ENCODE peak calls at places on chromosomes 5 and 9, in seven cellular contexts. One of them, this sample, is unnamed.
A peak's percentile ranks its signal among the peaks of the same experiment; 100 is the strongest.

GRCh38 chr5:175654346-175654745 is 3.5 kb upstream of the HRH2 start:
- DNase-seq in BJ: no peak
- DNase-seq in GM12865: no peak
- DNase-seq in AG09309: no peak
- DNase-seq in GM23338: no peak
- DNase-seq in activated B cell treated with CpG ODN at 0.5 μM for 24 hours: no peak
- DNase-seq in cardiac muscle cell: no peak
- DNase-seq in this sample: no peak

GRCh38 chr5:72667708-72668107 is 148.8 kb upstream of the TNPO1 start:
- DNase-seq in activated B cell treated with CpG ODN at 0.5 μM for 24 hours: no peak
- DNase-seq in BJ: no peak
- DNase-seq in cardiac muscle cell: no peak
- DNase-seq in GM12865: no peak
- DNase-seq in AG09309: no peak
- DNase-seq in GM23338: no peak
- DNase-seq in this sample: no peak

GRCh38 chr9:36436909-36437308 is 36.8 kb upstream of the RNF38 start:
- DNase-seq in activated B cell treated with CpG ODN at 0.5 μM for 24 hours: no peak
- DNase-seq in GM12865: no peak
- DNase-seq in GM23338: no peak
- DNase-seq in BJ: no peak
- DNase-seq in cardiac muscle cell: peak; percentile 43
- DNase-seq in AG09309: no peak
- DNase-seq in this sample: no peak

GRCh38 chr5:42306287-42306686 is 117.0 kb upstream of the GHR start:
- DNase-seq in GM23338: no peak
- DNase-seq in AG09309: no peak
- DNase-seq in GM12865: no peak
- DNase-seq in activated B cell treated with CpG ODN at 0.5 μM for 24 hours: no peak
- DNase-seq in BJ: no peak
- DNase-seq in cardiac muscle cell: no peak
- DNase-seq in this sample: no peak

GRCh38 chr5:133311171-133311570 is 259.4 kb downstream of the HSPA4 start:
- DNase-seq in cardiac muscle cell: no peak
- DNase-seq in BJ: no peak
- DNase-seq in GM23338: no peak
- DNase-seq in AG09309: no peak
- DNase-seq in activated B cell treated with CpG ODN at 0.5 μM for 24 hours: no peak
- DNase-seq in GM12865: no peak
- DNase-seq in this sample: no peak

GRCh38 chr9:4796988-4797956 is 4.5 kb downstream of the RCL1 start:
- DNase-seq in BJ: no peak
- DNase-seq in GM23338: peak; percentile 85
- DNase-seq in cardiac muscle cell: peak; percentile 55
- DNase-seq in activated B cell treated with CpG ODN at 0.5 μM for 24 hours: no peak
- DNase-seq in GM12865: peak; percentile 52
- DNase-seq in AG09309: no peak
- DNase-seq in this sample: no peak

GRCh38 chr9:36398745-36399144 is 1.3 kb downstream of the RNF38 start:
- DNase-seq in activated B cell treated with CpG ODN at 0.5 μM for 24 hours: no peak
- DNase-seq in GM23338: no peak
- DNase-seq in GM12865: no peak
- DNase-seq in BJ: no peak
- DNase-seq in cardiac muscle cell: peak; percentile 17
- DNase-seq in AG09309: no peak
- DNase-seq in this sample: no peak

GRCh38 chr9:130053504-130054427 is at the start of gene GPR107:
- DNase-seq in cardiac muscle cell: peak; percentile 79
- DNase-seq in AG09309: no peak
- DNase-seq in activated B cell treated with CpG ODN at 0.5 μM for 24 hours: peak; percentile 73
- DNase-seq in BJ: no peak
- DNase-seq in GM23338: peak; percentile 83
- DNase-seq in GM12865: peak; percentile 78
- DNase-seq in this sample: no peak

GRCh38 chr5:76999451-76999850 is 30.8 kb upstream of the AGGF1 start:
- DNase-seq in activated B cell treated with CpG ODN at 0.5 μM for 24 hours: no peak
- DNase-seq in cardiac muscle cell: peak; percentile 77
- DNase-seq in AG09309: peak; percentile 24
- DNase-seq in BJ: peak; percentile 35
- DNase-seq in GM12865: no peak
- DNase-seq in GM23338: no peak
- DNase-seq in this sample: peak; percentile 2

GRCh38 chr9:137593176-137593575 is 2.9 kb upstream of the ZMYND19 start:
- DNase-seq in GM23338: no peak
- DNase-seq in GM12865: no peak
- DNase-seq in activated B cell treated with CpG ODN at 0.5 μM for 24 hours: no peak
- DNase-seq in BJ: no peak
- DNase-seq in AG09309: no peak
- DNase-seq in cardiac muscle cell: no peak
- DNase-seq in this sample: no peak

GRCh38 chr9:78035369-78035993 is 3.9 kb upstream of the GNAQ start:
- DNase-seq in activated B cell treated with CpG ODN at 0.5 μM for 24 hours: no peak
- DNase-seq in BJ: peak; percentile 44
- DNase-seq in GM23338: peak; percentile 86
- DNase-seq in GM12865: peak; percentile 72
- DNase-seq in AG09309: peak; percentile 60
- DNase-seq in cardiac muscle cell: peak; percentile 90
- DNase-seq in this sample: peak; percentile 75

DNA sequence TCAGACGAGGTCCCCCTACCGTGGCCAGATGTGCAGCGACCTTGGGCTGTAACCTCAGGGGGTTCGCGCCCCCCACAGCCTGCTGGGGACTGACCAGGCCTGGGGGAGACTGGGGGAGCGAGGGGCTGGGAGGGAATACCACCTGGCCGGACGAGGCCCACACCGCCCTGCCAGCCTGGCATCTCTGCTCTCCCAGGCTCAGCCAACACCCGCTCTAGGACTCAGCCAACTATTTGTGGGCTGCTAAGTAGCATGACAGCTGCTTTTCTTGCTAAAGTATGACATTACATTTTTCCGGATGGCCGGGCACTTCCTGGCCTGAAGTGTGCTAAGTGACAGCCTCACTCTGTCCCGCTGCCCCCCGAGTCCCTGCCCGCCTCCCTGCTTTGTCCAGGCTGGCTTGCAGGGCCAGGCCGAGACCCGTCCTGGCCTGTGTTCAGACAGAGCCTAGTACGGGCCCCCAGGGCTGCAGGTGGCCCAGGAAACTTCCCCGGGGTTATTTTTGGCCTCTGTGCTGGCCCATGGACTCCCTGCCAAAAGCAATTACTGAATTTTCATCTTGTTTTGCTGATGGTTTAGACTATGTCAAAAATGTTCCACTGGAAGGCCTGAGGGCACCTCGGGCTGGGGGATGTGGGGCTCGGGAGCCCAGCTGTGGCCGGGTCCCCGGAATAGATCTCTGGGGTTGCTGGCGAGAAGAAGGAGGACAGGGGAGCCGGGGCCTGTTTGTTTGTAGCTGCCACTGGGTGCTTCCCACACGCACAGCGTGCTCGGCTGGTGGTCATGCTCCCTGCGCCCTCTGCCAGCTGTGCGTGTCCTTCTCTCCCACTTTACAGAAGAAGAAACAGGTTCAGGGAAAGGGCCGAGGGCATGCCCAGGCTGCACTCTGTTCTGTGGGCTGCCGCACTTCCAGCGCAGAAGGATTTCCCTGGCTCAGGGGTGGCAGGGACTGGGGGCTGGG is 13.4 kb upstream of the SLC2A6 start:
- DNase-seq in BJ: no peak
- DNase-seq in activated B cell treated with CpG ODN at 0.5 μM for 24 hours: no peak
- DNase-seq in AG09309: no peak
- DNase-seq in GM23338: no peak
- DNase-seq in cardiac muscle cell: no peak
- DNase-seq in GM12865: no peak
- DNase-seq in this sample: no peak
- TF ChIP-seq CTCF in BJ: no peak
- TF ChIP-seq CTCF in activated B cell treated with CpG ODN at 0.5 μM for 24 hours: no peak
- TF ChIP-seq CTCF in AG09309: no peak
- TF ChIP-seq CTCF in GM23338: no peak
- TF ChIP-seq CTCF in cardiac muscle cell: no peak
- TF ChIP-seq CTCF in GM12865: no peak
- TF ChIP-seq CTCF in this sample: no peak

GRCh38 chr5:82388186-82388585 is 110.0 kb upstream of the RPS23 start:
- DNase-seq in GM23338: no peak
- DNase-seq in AG09309: peak; percentile 68
- DNase-seq in GM12865: no peak
- DNase-seq in cardiac muscle cell: peak; percentile 88
- DNase-seq in activated B cell treated with CpG ODN at 0.5 μM for 24 hours: no peak
- DNase-seq in BJ: peak; percentile 67
- DNase-seq in this sample: no peak
- TF ChIP-seq CTCF in GM23338: no peak
- TF ChIP-seq CTCF in AG09309: no peak
- TF ChIP-seq CTCF in GM12865: no peak
- TF ChIP-seq CTCF in cardiac muscle cell: no peak
- TF ChIP-seq CTCF in activated B cell treated with CpG ODN at 0.5 μM for 24 hours: no peak
- TF ChIP-seq CTCF in BJ: no peak
- TF ChIP-seq CTCF in this sample: no peak

GRCh38 chr9:109971226-109971625 is 191.2 kb downstream of the PALM2AKAP2 start:
- DNase-seq in AG09309: no peak
- DNase-seq in GM12865: no peak
- DNase-seq in activated B cell treated with CpG ODN at 0.5 μM for 24 hours: no peak
- DNase-seq in BJ: no peak
- DNase-seq in GM23338: no peak
- DNase-seq in cardiac muscle cell: no peak
- DNase-seq in this sample: no peak

GRCh38 chr9:109973336-109973735 is 193.3 kb downstream of the PALM2AKAP2 start:
- DNase-seq in GM23338: no peak
- DNase-seq in GM12865: peak; percentile 35
- DNase-seq in activated B cell treated with CpG ODN at 0.5 μM for 24 hours: no peak
- DNase-seq in cardiac muscle cell: no peak
- DNase-seq in AG09309: no peak
- DNase-seq in BJ: no peak
- DNase-seq in this sample: no peak

GRCh38 chr9:109974918-109975276 is 194.9 kb downstream of the PALM2AKAP2 start:
- DNase-seq in cardiac muscle cell: no peak
- DNase-seq in GM23338: no peak
- DNase-seq in activated B cell treated with CpG ODN at 0.5 μM for 24 hours: no peak
- DNase-seq in GM12865: no peak
- DNase-seq in AG09309: no peak
- DNase-seq in BJ: no peak
- DNase-seq in this sample: no peak

GRCh38 chr9:109974143-109974917 is 194.3 kb downstream of the PALM2AKAP2 start:
- DNase-seq in activated B cell treated with CpG ODN at 0.5 μM for 24 hours: peak; percentile 46
- DNase-seq in BJ: no peak
- DNase-seq in GM12865: peak; percentile 96
- DNase-seq in GM23338: no peak
- DNase-seq in AG09309: no peak
- DNase-seq in cardiac muscle cell: no peak
- DNase-seq in this sample: no peak

DNA sequence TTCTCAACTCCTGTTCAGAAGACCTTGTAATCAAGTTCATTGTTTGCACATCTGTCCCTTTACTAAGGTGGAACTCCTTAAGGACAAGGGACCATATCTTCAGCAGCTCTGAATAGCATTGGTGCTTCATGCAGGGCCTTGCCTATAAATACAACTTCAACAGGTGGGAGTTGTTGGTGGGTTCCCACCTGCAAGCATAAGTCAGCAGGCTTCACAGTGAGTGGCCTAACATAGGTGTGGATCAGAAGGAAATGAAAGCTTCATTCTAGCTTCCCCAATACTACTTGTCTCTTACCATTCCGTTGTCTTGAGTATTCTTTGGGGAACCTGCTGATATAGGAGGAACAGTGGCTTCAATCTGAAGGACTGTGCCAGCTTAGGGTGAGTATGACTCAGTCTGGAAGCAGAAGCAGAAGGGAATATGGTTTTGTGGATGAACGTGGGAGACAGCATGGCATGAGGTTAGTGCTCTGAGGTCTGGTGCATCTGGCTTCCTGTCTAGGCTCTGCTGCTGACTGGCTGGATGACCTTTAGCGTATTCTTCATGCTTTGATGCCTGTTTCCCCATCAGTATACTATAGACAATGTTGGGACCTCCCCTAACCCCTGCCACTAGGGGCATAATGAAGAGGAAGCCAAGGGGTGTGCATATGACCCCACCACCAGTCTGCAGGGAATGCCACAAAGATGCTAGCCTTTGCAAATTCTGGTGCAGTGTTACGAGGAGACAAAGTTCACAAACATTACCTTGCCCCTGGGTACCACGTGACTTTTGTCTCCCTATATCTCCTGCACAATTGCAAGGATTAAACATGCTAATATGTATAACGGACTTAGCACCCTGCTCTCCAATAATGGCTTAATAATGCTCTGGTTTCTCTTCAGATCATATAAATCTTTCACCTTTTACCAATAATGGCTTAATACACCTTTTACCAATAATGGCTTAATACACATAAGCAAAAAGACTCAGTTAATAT is 192.3 kb downstream of the PALM2AKAP2 start:
- DNase-seq in activated B cell treated with CpG ODN at 0.5 μM for 24 hours: peak; percentile 43
- DNase-seq in BJ: no peak
- DNase-seq in AG09309: no peak
- DNase-seq in GM23338: peak; percentile 37
- DNase-seq in cardiac muscle cell: no peak
- DNase-seq in GM12865: peak; percentile 84
- DNase-seq in this sample: no peak
- TF ChIP-seq CTCF in activated B cell treated with CpG ODN at 0.5 μM for 24 hours: no peak
- TF ChIP-seq CTCF in BJ: peak; percentile 5
- TF ChIP-seq CTCF in AG09309: no peak
- TF ChIP-seq CTCF in GM23338: peak; percentile 47
- TF ChIP-seq CTCF in cardiac muscle cell: no peak
- TF ChIP-seq CTCF in GM12865: peak; percentile 53
- TF ChIP-seq CTCF in this sample: no peak

GRCh38 chr5:169196059-169196458 is 104.9 kb downstream of the SLIT3 start:
- DNase-seq in cardiac muscle cell: no peak
- DNase-seq in BJ: no peak
- DNase-seq in AG09309: no peak
- DNase-seq in activated B cell treated with CpG ODN at 0.5 μM for 24 hours: no peak
- DNase-seq in GM12865: no peak
- DNase-seq in GM23338: no peak
- DNase-seq in this sample: no peak

GRCh38 chr5:169195601-169196000 is 105.3 kb downstream of the SLIT3 start:
- DNase-seq in activated B cell treated with CpG ODN at 0.5 μM for 24 hours: no peak
- DNase-seq in cardiac muscle cell: no peak
- DNase-seq in AG09309: no peak
- DNase-seq in GM23338: no peak
- DNase-seq in GM12865: no peak
- DNase-seq in BJ: no peak
- DNase-seq in this sample: no peak

GRCh38 chr5:169201597-169201996 is 99.3 kb downstream of the SLIT3 start:
- DNase-seq in cardiac muscle cell: no peak
- DNase-seq in GM12865: no peak
- DNase-seq in GM23338: no peak
- DNase-seq in AG09309: no peak
- DNase-seq in BJ: no peak
- DNase-seq in activated B cell treated with CpG ODN at 0.5 μM for 24 hours: no peak
- DNase-seq in this sample: no peak

GRCh38 chr5:169200086-169200778 is 100.7 kb downstream of the SLIT3 start:
- DNase-seq in GM12865: no peak
- DNase-seq in AG09309: no peak
- DNase-seq in activated B cell treated with CpG ODN at 0.5 μM for 24 hours: no peak
- DNase-seq in GM23338: no peak
- DNase-seq in BJ: no peak
- DNase-seq in cardiac muscle cell: no peak
- DNase-seq in this sample: no peak

DNA sequence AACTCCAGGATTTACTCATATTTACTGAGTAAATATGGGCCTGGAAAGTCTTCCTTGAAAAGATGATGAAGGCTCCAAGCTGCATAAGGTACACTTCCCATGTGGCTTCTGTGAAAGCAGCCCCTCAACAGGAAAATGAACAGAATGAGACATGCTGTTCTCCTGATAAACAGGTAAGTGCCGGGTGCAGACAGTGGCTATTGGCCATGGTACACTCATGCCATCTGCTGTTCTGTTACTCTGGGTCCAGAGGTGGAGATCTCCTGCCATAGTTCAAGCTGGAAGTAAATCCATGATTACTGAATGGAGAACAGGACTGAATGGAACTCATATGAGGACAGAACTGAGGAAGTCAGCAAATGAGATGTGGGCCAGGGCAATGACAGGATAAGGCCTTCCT is 103.6 kb downstream of the SLIT3 start:
- DNase-seq in GM12865: no peak
- DNase-seq in AG09309: no peak
- DNase-seq in activated B cell treated with CpG ODN at 0.5 μM for 24 hours: no peak
- DNase-seq in GM23338: no peak
- DNase-seq in cardiac muscle cell: peak; percentile 46
- DNase-seq in BJ: no peak
- DNase-seq in this sample: no peak
- TF ChIP-seq CTCF in GM12865: no peak
- TF ChIP-seq CTCF in AG09309: no peak
- TF ChIP-seq CTCF in activated B cell treated with CpG ODN at 0.5 μM for 24 hours: no peak
- TF ChIP-seq CTCF in GM23338: no peak
- TF ChIP-seq CTCF in cardiac muscle cell: peak; percentile 26
- TF ChIP-seq CTCF in BJ: no peak
- TF ChIP-seq CTCF in this sample: no peak

This sample was measured in AG09319.